ENCODE peak calls at places on chromosomes 11 and 22, in five cellular contexts. One of them, this sample, is unnamed.

GRCh38 chr11:76803811-76804600 is 20.9 kb downstream of the TSKU start:
- DNase-seq in HFF-Myc: no peak
- DNase-seq in RPMI8226: no peak
- DNase-seq in germinal center: no peak
- DNase-seq in fibroblast of mammary gland: peak
- DNase-seq in this sample: no peak

GRCh38 chr11:30329150-30329940 is 6.4 kb downstream of the ARL14EP start:
- DNase-seq in HFF-Myc: no peak
- DNase-seq in RPMI8226: no peak
- DNase-seq in germinal center: no peak
- DNase-seq in fibroblast of mammary gland: peak
- DNase-seq in this sample: no peak

GRCh38 chr22:50008151-50009040 is 4.2 kb downstream of the IL17REL start:
- DNase-seq in HFF-Myc: no peak
- DNase-seq in RPMI8226: no peak
- DNase-seq in germinal center: no peak
- DNase-seq in fibroblast of mammary gland: no peak
- DNase-seq in this sample: no peak

GRCh38 chr22:26685601-26686000 is 28.2 kb downstream of the MIAT start:
- DNase-seq in HFF-Myc: no peak
- DNase-seq in RPMI8226: no peak
- DNase-seq in germinal center: no peak
- DNase-seq in fibroblast of mammary gland: no peak
- DNase-seq in this sample: no peak

GRCh38 chr11:47215366-47215925 is 672 bp downstream of the DDB2 start:
- DNase-seq in HFF-Myc: no peak
- DNase-seq in RPMI8226: peak
- DNase-seq in germinal center: no peak
- DNase-seq in fibroblast of mammary gland: no peak
- DNase-seq in this sample: peak

GRCh38 chr11:23688835-23689234 is 808.0 kb upstream of the LUZP2 start:
- DNase-seq in HFF-Myc: peak
- DNase-seq in RPMI8226: no peak
- DNase-seq in germinal center: no peak
- DNase-seq in fibroblast of mammary gland: peak
- DNase-seq in this sample: peak

GRCh38 chr11:114166389-114166788 is 106.9 kb downstream of the ZBTB16 start:
- DNase-seq in HFF-Myc: no peak
- DNase-seq in RPMI8226: no peak
- DNase-seq in germinal center: no peak
- DNase-seq in fibroblast of mammary gland: peak
- DNase-seq in this sample: no peak

GRCh38 chr22:29370556-29370955 is 17.8 kb downstream of the AP1B1 start:
- DNase-seq in HFF-Myc: no peak
- DNase-seq in RPMI8226: no peak
- DNase-seq in germinal center: no peak
- DNase-seq in fibroblast of mammary gland: no peak
- DNase-seq in this sample: no peak

GRCh38 chr11:81005595-81005994 is 1564.8 kb upstream of the TENM4 start:
- DNase-seq in HFF-Myc: no peak
- DNase-seq in RPMI8226: no peak
- DNase-seq in germinal center: no peak
- DNase-seq in fibroblast of mammary gland: peak
- DNase-seq in this sample: peak

This sample was measured in ELR.